ENCODE peak calls at places on chromosomes 12 and 14, in four cellular contexts. C is fibroblast of mammary gland, E is left ventricle myocardium inferior, W is posterior cingulate gyrus. U is an unnamed sample.
A peak's percentile ranks its signal among the peaks of the same experiment; 100 is the strongest.

GRCh38 chr12:3207858-3208257 is 130.7 kb downstream of the TSPAN9 start:
- DNase-seq in C (no peak), E (no peak), W (no peak), U (peak; percentile 45)

GRCh38 chr12:52041695-52042123 is 9.5 kb upstream of the NR4A1 start:
- DNase-seq in C (no peak), E (peak; percentile 72), W (no peak), U (no peak)

GRCh38 chr12:71671816-71672215 is 7.7 kb downstream of the THAP2 start:
- DNase-seq in C (no peak), E (no peak), W (no peak), U (no peak)

GRCh38 chr12:57629897-57630471 is 3.0 kb downstream of the B4GALNT1 start:
- DNase-seq in C (no peak), E (no peak), W (no peak), U (no peak)

GRCh38 chr12:91189526-91189925 is 6.9 kb upstream of the DCN start:
- DNase-seq in C (peak; percentile 78), E (no peak), W (no peak), U (no peak)

GRCh38 chr12:219891-220352 is 6.0 kb upstream of the SLC6A12 start:
- DNase-seq in C (peak; percentile 49), E (peak; percentile 55), W (peak; percentile 92), U (peak; percentile 89)

GRCh38 chr12:120317258-120318105 is 10.1 kb downstream of the PLA2G1B start:
- DNase-seq in C (peak; percentile 99), E (peak; percentile 99), W (peak; percentile 100), U (peak; percentile 99)

GRCh38 chr14:50756300-50756699 is 74.7 kb downstream of the NIN start:
- DNase-seq in C (no peak), E (no peak), W (no peak), U (no peak)

GRCh38 chr12:110704750-110705149 is 15.8 kb upstream of the HVCN1 start:
- DNase-seq in C (no peak), E (no peak), W (no peak), U (peak; percentile 45)

GRCh38 chr12:10563966-10564365 is 49.4 kb downstream of the MAGOHB start:
- DNase-seq in C (peak; percentile 59), E (no peak), W (no peak), U (no peak)

GRCh38 chr12:38113991-38114390 is 202.6 kb upstream of the ALG10B start:
- DNase-seq in C (no peak), E (no peak), W (no peak), U (no peak)

GRCh38 chr12:8644345-8645248 is 18.0 kb downstream of the MFAP5 start:
- DNase-seq in C (peak; percentile 17), E (no peak), W (no peak), U (no peak)

GRCh38 chr14:105882626-105883025 is 356.2 kb downstream of the TMEM121 start:
- DNase-seq in C (no peak), E (peak; percentile 5), W (peak; percentile 29), U (no peak)

GRCh38 chr14:59280961-59281360 is 92.5 kb downstream of the DAAM1 start:
- DNase-seq in C (no peak), E (no peak), W (no peak), U (no peak)

GRCh38 chr14:49999216-49999761 is 106.4 kb downstream of the ARF6 start:
- DNase-seq in C (peak; percentile 89), E (peak; percentile 82), W (no peak), U (peak; percentile 70)

GRCh38 chr12:91704446-91704845 is 441.2 kb downstream of the BTG1 start:
- DNase-seq in C (peak; percentile 62), E (no peak), W (no peak), U (no peak)

GRCh38 chr14:102951799-102952198 is 29.3 kb downstream of the AMN start:
- DNase-seq in C (no peak), E (no peak), W (peak; percentile 33), U (no peak)

GRCh38 chr12:113407931-113408585 is 4.4 kb upstream of the SDS start:
- DNase-seq in C (peak; percentile 69), E (no peak), W (no peak), U (no peak)

GRCh38 chr12:49969027-49969426 is 3.7 kb upstream of the AQP6 start:
- DNase-seq in C (no peak), E (no peak), W (peak; percentile 82), U (no peak)

GRCh38 chr14:82420874-82421273 is 887.2 kb upstream of the SEL1L start:
- DNase-seq in C (no peak), E (peak; percentile 28), W (no peak), U (no peak)

GRCh38 chr14:52551696-52552062 is 626 bp downstream of the TXNDC16 start:
- DNase-seq in C (peak; percentile 54), E (no peak), W (no peak), U (peak; percentile 50)

GRCh38 chr12:80186727-80187217 is 87.4 kb downstream of the OTOGL start:
- DNase-seq in C (peak; percentile 96), E (no peak), W (no peak), U (peak; percentile 72)

U was measured in RPMI8226.